ENCODE peak calls at places on chromosomes 2 and 18, in four cellular contexts. One of them, this sample, is unnamed.

GRCh38 chr2:202025816-202026215 is 7.8 kb upstream of the FZD7 start:
- DNase-seq in MM.1S: no peak
- DNase-seq in foreskin fibroblast: no peak
- DNase-seq in spleen: no peak
- DNase-seq in this sample: no peak

GRCh38 chr2:164560181-164560792 is 61.0 kb downstream of the GRB14 start:
- DNase-seq in MM.1S: peak; percentile 66
- DNase-seq in foreskin fibroblast: peak; percentile 59
- DNase-seq in spleen: no peak
- DNase-seq in this sample: peak; percentile 15

GRCh38 chr2:232434563-232435374 is 21.2 kb upstream of the ALPI start:
- DNase-seq in spleen: peak; percentile 58
- DNase-seq in foreskin fibroblast: no peak
- DNase-seq in MM.1S: no peak
- DNase-seq in this sample: no peak

GRCh38 chr2:128438091-128438490 is 119.4 kb upstream of the HS6ST1 start:
- DNase-seq in MM.1S: no peak
- DNase-seq in foreskin fibroblast: no peak
- DNase-seq in spleen: peak; percentile 64
- DNase-seq in this sample: no peak

GRCh38 chr2:16238756-16239150 is 298.4 kb downstream of the MYCN start:
- DNase-seq in spleen: no peak
- DNase-seq in foreskin fibroblast: no peak
- DNase-seq in MM.1S: no peak
- DNase-seq in this sample: no peak

GRCh38 chr2:48733067-48733503 is 22.4 kb downstream of the LHCGR start:
- DNase-seq in MM.1S: no peak
- DNase-seq in spleen: no peak
- DNase-seq in foreskin fibroblast: no peak
- DNase-seq in this sample: no peak

GRCh38 chr2:127200962-127201361 is 19.1 kb downstream of the CYP27C1 start:
- DNase-seq in foreskin fibroblast: no peak
- DNase-seq in MM.1S: no peak
- DNase-seq in spleen: peak; percentile 37
- DNase-seq in this sample: no peak

GRCh38 chr18:56162871-56163270 is 475.5 kb downstream of the TXNL1 start:
- DNase-seq in foreskin fibroblast: no peak
- DNase-seq in spleen: no peak
- DNase-seq in MM.1S: no peak
- DNase-seq in this sample: no peak

GRCh38 chr18:53534695-53535094 is 689.8 kb downstream of the MBD2 start:
- DNase-seq in spleen: no peak
- DNase-seq in MM.1S: no peak
- DNase-seq in foreskin fibroblast: peak; percentile 0
- DNase-seq in this sample: no peak

GRCh38 chr2:128440087-128440665 is 121.5 kb upstream of the HS6ST1 start:
- DNase-seq in spleen: no peak
- DNase-seq in foreskin fibroblast: no peak
- DNase-seq in MM.1S: no peak
- DNase-seq in this sample: no peak

GRCh38 chr18:8707946-8708345 is 2.6 kb downstream of the MTCL1 start:
- DNase-seq in MM.1S: no peak
- DNase-seq in foreskin fibroblast: no peak
- DNase-seq in spleen: no peak
- DNase-seq in this sample: no peak

GRCh38 chr2:42328923-42329322 is 32.1 kb downstream of the COX7A2L start:
- DNase-seq in foreskin fibroblast: no peak
- DNase-seq in MM.1S: no peak
- DNase-seq in spleen: no peak
- DNase-seq in this sample: no peak

GRCh38 chr2:218471982-218472381 is 53.1 kb downstream of the VIL1 start:
- DNase-seq in MM.1S: no peak
- DNase-seq in spleen: no peak
- DNase-seq in foreskin fibroblast: no peak
- DNase-seq in this sample: no peak

GRCh38 chr2:106596844-106597243 is 109.7 kb downstream of the CD8B2 start:
- DNase-seq in spleen: no peak
- DNase-seq in MM.1S: no peak
- DNase-seq in foreskin fibroblast: no peak
- DNase-seq in this sample: no peak

GRCh38 chr2:118062669-118063068 is 25.6 kb upstream of the INSIG2 start:
- DNase-seq in spleen: no peak
- DNase-seq in foreskin fibroblast: no peak
- DNase-seq in MM.1S: no peak
- DNase-seq in this sample: no peak

GRCh38 chr2:8677646-8678592 is 3.9 kb upstream of the ID2 start:
- DNase-seq in foreskin fibroblast: peak; percentile 63
- DNase-seq in spleen: peak; percentile 84
- DNase-seq in MM.1S: peak; percentile 48
- DNase-seq in this sample: no peak

GRCh38 chr18:55405655-55406373 is 182.2 kb downstream of the TCF4 start:
- DNase-seq in foreskin fibroblast: peak; percentile 95
- DNase-seq in spleen: no peak
- DNase-seq in MM.1S: no peak
- DNase-seq in this sample: peak; percentile 92

GRCh38 chr2:120471166-120471565 is 125.2 kb downstream of the INHBB start:
- DNase-seq in MM.1S: no peak
- DNase-seq in spleen: peak; percentile 57
- DNase-seq in foreskin fibroblast: peak; percentile 48
- DNase-seq in this sample: no peak

GRCh38 chr2:12857891-12858290 is 141.2 kb downstream of the TRIB2 start:
- DNase-seq in MM.1S: no peak
- DNase-seq in spleen: no peak
- DNase-seq in foreskin fibroblast: peak; percentile 6
- DNase-seq in this sample: no peak

GRCh38 chr2:71882949-71883472 is 264.7 kb downstream of the CYP26B1 start:
- DNase-seq in spleen: peak; percentile 88
- DNase-seq in MM.1S: peak; percentile 14
- DNase-seq in foreskin fibroblast: peak; percentile 98
- DNase-seq in this sample: no peak

GRCh38 chr2:113892004-113892740 is 2.3 kb downstream of the ACTR3 start:
- DNase-seq in foreskin fibroblast: no peak
- DNase-seq in MM.1S: no peak
- DNase-seq in spleen: no peak
- DNase-seq in this sample: no peak

GRCh38 chr2:24613154-24613814 is 122.2 kb downstream of the NCOA1 start:
- DNase-seq in foreskin fibroblast: peak; percentile 68
- DNase-seq in MM.1S: peak; percentile 81
- DNase-seq in spleen: no peak
- DNase-seq in this sample: no peak

GRCh38 chr2:28674062-28674712 is 77.4 kb upstream of the PPP1CB start:
- DNase-seq in MM.1S: no peak
- DNase-seq in foreskin fibroblast: peak; percentile 47
- DNase-seq in spleen: no peak
- DNase-seq in this sample: no peak

GRCh38 chr2:75558132-75558530 is 2.6 kb downstream of the EVA1A start:
- DNase-seq in MM.1S: no peak
- DNase-seq in spleen: no peak
- DNase-seq in foreskin fibroblast: no peak
- DNase-seq in this sample: no peak

GRCh38 chr2:242075163-242075562 is 205.6 kb downstream of the RTP5 start:
- DNase-seq in MM.1S: no peak
- DNase-seq in foreskin fibroblast: peak; percentile 50
- DNase-seq in spleen: no peak
- DNase-seq in this sample: peak; percentile 64

GRCh38 chr2:71715241-71715750 is 261.9 kb downstream of the DYSF start:
- DNase-seq in spleen: no peak
- DNase-seq in foreskin fibroblast: no peak
- DNase-seq in MM.1S: no peak
- DNase-seq in this sample: no peak

GRCh38 chr2:101330253-101330921 is 21.9 kb upstream of the RNF149 start:
- DNase-seq in MM.1S: no peak
- DNase-seq in foreskin fibroblast: no peak
- DNase-seq in spleen: peak; percentile 86
- DNase-seq in this sample: no peak

GRCh38 chr2:120879401-120880295 is 144.0 kb downstream of the GLI2 start:
- DNase-seq in MM.1S: no peak
- DNase-seq in spleen: no peak
- DNase-seq in foreskin fibroblast: no peak
- DNase-seq in this sample: no peak

GRCh38 chr18:78790960-78791359 is 188.7 kb upstream of the SALL3 start:
- DNase-seq in foreskin fibroblast: no peak
- DNase-seq in MM.1S: no peak
- DNase-seq in spleen: peak; percentile 48
- DNase-seq in this sample: no peak

GRCh38 chr2:209498574-209498973 is 74.7 kb downstream of the MAP2 start:
- DNase-seq in MM.1S: no peak
- DNase-seq in spleen: no peak
- DNase-seq in foreskin fibroblast: no peak
- DNase-seq in this sample: no peak

GRCh38 chr2:168336786-168337388 is 89.5 kb upstream of the STK39 start:
- DNase-seq in MM.1S: peak; percentile 75
- DNase-seq in spleen: peak; percentile 78
- DNase-seq in foreskin fibroblast: peak; percentile 10
- DNase-seq in this sample: no peak

GRCh38 chr2:217231724-217232123 is 371.9 kb upstream of the TNP1 start:
- DNase-seq in MM.1S: no peak
- DNase-seq in spleen: no peak
- DNase-seq in foreskin fibroblast: no peak
- DNase-seq in this sample: no peak

GRCh38 chr2:101388232-101388631 is 929 bp upstream of the CREG2 start:
- DNase-seq in foreskin fibroblast: peak; percentile 88
- DNase-seq in MM.1S: no peak
- DNase-seq in spleen: no peak
- DNase-seq in this sample: no peak

GRCh38 chr2:171568085-171568484 is 45.8 kb downstream of the CYBRD1 start:
- DNase-seq in MM.1S: no peak
- DNase-seq in foreskin fibroblast: peak; percentile 19
- DNase-seq in spleen: no peak
- DNase-seq in this sample: no peak

GRCh38 chr2:16813593-16813992 is 148.0 kb upstream of the CYRIA start:
- DNase-seq in MM.1S: no peak
- DNase-seq in spleen: no peak
- DNase-seq in foreskin fibroblast: no peak
- DNase-seq in this sample: no peak

GRCh38 chr2:1741851-1742250 is 2.5 kb downstream of the PXDN start:
- DNase-seq in spleen: peak; percentile 69
- DNase-seq in foreskin fibroblast: no peak
- DNase-seq in MM.1S: no peak
- DNase-seq in this sample: no peak
- H3K4me3 ChIP-seq in spleen: no peak overlapping the region
- H3K4me3 ChIP-seq in foreskin fibroblast: no peak overlapping the region
- H3K4me3 ChIP-seq in MM.1S: no peak overlapping the region
- H3K4me3 ChIP-seq in this sample: peak overlapping the region; percentile 78

DNA sequence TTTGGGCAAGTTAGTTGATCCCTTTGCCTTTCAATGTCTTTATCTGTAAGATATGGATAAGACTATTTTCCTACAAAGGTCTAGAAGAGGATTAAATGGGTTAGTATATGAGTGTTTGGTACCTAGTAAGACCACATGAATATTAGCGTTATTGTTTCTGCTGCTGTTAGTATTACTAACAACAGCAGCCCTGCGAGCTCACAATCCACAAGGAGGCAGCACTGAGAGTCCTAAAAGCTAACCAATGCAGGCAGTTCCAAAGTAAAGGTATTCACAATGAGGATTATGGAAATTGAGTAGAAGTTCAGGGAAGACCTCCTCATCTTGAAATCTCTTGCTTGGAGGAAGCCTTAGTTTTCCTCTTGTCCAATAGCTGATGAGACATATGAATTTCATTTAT is 248.9 kb downstream of the TDRD15 start:
- DNase-seq in MM.1S: no peak
- DNase-seq in foreskin fibroblast: no peak
- DNase-seq in spleen: no peak
- DNase-seq in this sample: no peak
- TF ChIP-seq CTCF in MM.1S: peak; percentile 28
- TF ChIP-seq CTCF in foreskin fibroblast: no peak
- TF ChIP-seq CTCF in spleen: peak; percentile 16
- TF ChIP-seq CTCF in this sample: peak; percentile 44

GRCh38 chr2:64989126-64989981 is at the start of gene SLC1A4:
- DNase-seq in spleen: peak; percentile 98
- DNase-seq in foreskin fibroblast: peak; percentile 97
- DNase-seq in MM.1S: peak; percentile 93
- DNase-seq in this sample: no peak

GRCh38 chr2:64992990-64993389 is 3.8 kb downstream of the SLC1A4 start:
- DNase-seq in spleen: no peak
- DNase-seq in MM.1S: no peak
- DNase-seq in foreskin fibroblast: no peak
- DNase-seq in this sample: no peak

GRCh38 chr2:64992218-64992617 is 3.0 kb downstream of the SLC1A4 start:
- DNase-seq in foreskin fibroblast: no peak
- DNase-seq in MM.1S: peak; percentile 39
- DNase-seq in spleen: no peak
- DNase-seq in this sample: no peak

GRCh38 chr2:64989982-64990614 is 899 bp downstream of the SLC1A4 start:
- DNase-seq in foreskin fibroblast: no peak
- DNase-seq in MM.1S: peak; percentile 40
- DNase-seq in spleen: no peak
- DNase-seq in this sample: no peak

GRCh38 chr2:64990823-64991222 is 1.6 kb downstream of the SLC1A4 start:
- DNase-seq in spleen: no peak
- DNase-seq in MM.1S: peak; percentile 29
- DNase-seq in foreskin fibroblast: no peak
- DNase-seq in this sample: no peak
- H3K4me3 ChIP-seq in spleen: peak overlapping the region; percentile 93
- H3K4me3 ChIP-seq in MM.1S: peak overlapping the region; percentile 98
- H3K4me3 ChIP-seq in foreskin fibroblast: peak overlapping the region; percentile 76
- H3K4me3 ChIP-seq in this sample: no peak overlapping the region

DNA sequence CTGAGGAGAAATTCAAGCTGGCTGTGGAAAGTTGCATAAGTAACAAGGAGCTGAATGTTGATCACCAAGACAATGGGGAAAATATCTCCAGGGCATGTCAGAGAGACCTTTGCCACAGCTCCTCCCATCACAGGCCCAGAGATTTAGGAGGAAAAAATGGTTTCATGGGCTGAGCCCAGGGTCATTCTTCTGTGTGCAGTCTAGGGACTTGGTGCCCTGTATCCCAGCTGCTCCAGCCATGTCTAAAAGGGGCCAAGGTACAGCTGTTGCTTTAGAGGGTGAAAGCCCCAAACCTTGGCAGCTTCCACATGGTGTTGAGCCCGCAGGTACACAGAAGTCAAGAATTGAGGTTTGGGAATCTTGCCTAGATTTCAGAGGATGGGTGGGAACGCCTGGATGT is 439.8 kb upstream of the HNRNPA3 start:
- DNase-seq in spleen: no peak
- DNase-seq in MM.1S: no peak
- DNase-seq in foreskin fibroblast: no peak
- DNase-seq in this sample: no peak
- TF ChIP-seq CTCF in spleen: no peak
- TF ChIP-seq CTCF in MM.1S: no peak
- TF ChIP-seq CTCF in foreskin fibroblast: no peak
- TF ChIP-seq CTCF in this sample: no peak

GRCh38 chr2:185299867-185300266 is 438.7 kb upstream of the FSIP2 start:
- DNase-seq in MM.1S: no peak
- DNase-seq in spleen: no peak
- DNase-seq in foreskin fibroblast: no peak
- DNase-seq in this sample: no peak
- H3K4me3 ChIP-seq in MM.1S: no peak overlapping the region
- H3K4me3 ChIP-seq in spleen: no peak overlapping the region
- H3K4me3 ChIP-seq in foreskin fibroblast: no peak overlapping the region
- H3K4me3 ChIP-seq in this sample: no peak overlapping the region

GRCh38 chr18:48138211-48138610 is 207.8 kb upstream of the SMAD2 start:
- DNase-seq in foreskin fibroblast: no peak
- DNase-seq in MM.1S: no peak
- DNase-seq in spleen: peak; percentile 39
- DNase-seq in this sample: no peak
- TF ChIP-seq CTCF in foreskin fibroblast: no peak
- TF ChIP-seq CTCF in MM.1S: no peak
- TF ChIP-seq CTCF in spleen: no peak
- TF ChIP-seq CTCF in this sample: peak; percentile 16

This sample was measured in astrocyte of the cerebellum.